ENCODE peak calls at places on chromosomes 13 and 19, in nine cellular contexts. P, N, F, W, B, I, M, X and G are unnamed samples.

GRCh38 chr13:51892657-51893056 is 30.9 kb downstream of the CCDC70 start:
- DNase-seq in P (no peak), N (no peak), F (no peak), W (no peak), B (no peak), I (no peak), M (no peak), X (no peak), G (no peak)

GRCh38 chr19:43620061-43621001 is 902 bp upstream of the ZNF428 start:
- DNase-seq in P (no peak), N (no peak), F (no peak), W (no peak), B (no peak), I (no peak), M (no peak), X (no peak), G (no peak)

GRCh38 chr13:74556002-74556551 is 421.9 kb upstream of the KLF12 start:
- DNase-seq in P (no peak), N (no peak), F (no peak), W (no peak), B (no peak), I (peak), M (no peak), X (peak), G (no peak)

GRCh38 chr19:52825765-52826164 is 4.3 kb upstream of the ZNF28 start:
- DNase-seq in P (no peak), N (no peak), F (no peak), W (no peak), B (no peak), I (no peak), M (no peak), X (no peak), G (no peak)

GRCh38 chr13:50323440-50324070 is 308.3 kb downstream of the KCNRG start:
- DNase-seq in P (peak), N (no peak), F (no peak), W (no peak), B (no peak), I (no peak), M (no peak), X (no peak), G (peak)

GRCh38 chr19:46944918-46945628 is 74.6 kb upstream of the NPAS1 start:
- DNase-seq in P (no peak), N (no peak), F (peak), W (no peak), B (peak), I (peak), M (peak), X (peak), G (no peak)

GRCh38 chr13:76886292-76887061 is at the start of gene KCTD12:
- DNase-seq in P (no peak), N (peak), F (peak), W (peak), B (peak), I (peak), M (peak), X (peak), G (no peak)

GRCh38 chr13:79171131-79172061 is 234.7 kb downstream of the RBM26 start:
- DNase-seq in P (no peak), N (no peak), F (peak), W (no peak), B (no peak), I (no peak), M (no peak), X (peak), G (no peak)

GRCh38 chr19:55766466-55766865 is 2.5 kb upstream of the RFPL4AL1 start:
- DNase-seq in P (no peak), N (no peak), F (no peak), W (no peak), B (no peak), I (no peak), M (no peak), X (no peak), G (no peak)

GRCh38 chr19:58575183-58576041 is 2.3 kb upstream of the MZF1 start:
- DNase-seq in P (peak), N (peak), F (peak), W (peak), B (no peak), I (peak), M (peak), X (no peak), G (peak)

GRCh38 chr13:49265822-49266221 is 18.1 kb downstream of the CDADC1 start:
- DNase-seq in P (no peak), N (no peak), F (no peak), W (no peak), B (no peak), I (no peak), M (no peak), X (no peak), G (no peak)

GRCh38 chr19:29812080-29812880 is 489 bp downstream of the CCNE1 start:
- DNase-seq in P (no peak), N (peak), F (peak), W (peak), B (no peak), I (peak), M (no peak), X (no peak), G (no peak)

GRCh38 chr13:113112893-113113845 is 7.6 kb downstream of the F7 start:
- DNase-seq in P (no peak), N (peak), F (no peak), W (no peak), B (no peak), I (no peak), M (no peak), X (no peak), G (no peak)